ENCODE peak calls at places on chromosomes 16 and 17, in four cellular contexts. M, F, S and P are unnamed samples.

GRCh38 chr17:15262291-15263205 is 2.6 kb downstream of the PMP22 start:
- DNase-seq in M (peak), F (no peak), S (no peak), P (peak)

GRCh38 chr17:34493903-34494302 is 85.5 kb upstream of the TMEM132E start:
- DNase-seq in M (no peak), F (no peak), S (no peak), P (no peak)

GRCh38 chr16:8931864-8932263 is 31.8 kb downstream of the USP7 start:
- DNase-seq in M (peak), F (no peak), S (peak), P (peak)

GRCh38 chr16:10362077-10362863 is 23.6 kb upstream of the ATF7IP2 start:
- DNase-seq in M (peak), F (peak), S (peak), P (no peak)

GRCh38 chr17:9346296-9346926 is 229.2 kb downstream of the STX8 start:
- DNase-seq in M (no peak), F (no peak), S (no peak), P (no peak)

GRCh38 chr17:59838196-59838911 is 54.4 kb downstream of the TUBD1 start:
- DNase-seq in M (peak), F (no peak), S (no peak), P (no peak)

GRCh38 chr16:22427556-22427955 is 53.1 kb upstream of the CDR2 start:
- DNase-seq in M (no peak), F (no peak), S (no peak), P (no peak)

GRCh38 chr16:57626420-57627170 is 1.8 kb upstream of the ADGRG1 start:
- DNase-seq in M (no peak), F (no peak), S (no peak), P (no peak)

GRCh38 chr17:12631076-12631475 is 34.6 kb upstream of the MYOCD start:
- DNase-seq in M (no peak), F (no peak), S (no peak), P (no peak)

GRCh38 chr16:27792486-27793275 is 242.7 kb downstream of the KATNIP start:
- DNase-seq in M (no peak), F (no peak), S (no peak), P (no peak)

GRCh38 chr16:85126383-85126730 is 14.1 kb upstream of the CIBAR2 start:
- DNase-seq in M (no peak), F (no peak), S (no peak), P (no peak)

GRCh38 chr17:17579691-17580090 is 11.8 kb downstream of the PEMT start:
- DNase-seq in M (no peak), F (no peak), S (no peak), P (no peak)

GRCh38 chr17:75854111-75854748 is 905 bp downstream of the WBP2 start:
- DNase-seq in M (no peak), F (no peak), S (peak), P (no peak)

GRCh38 chr16:87780385-87780989 is 14.7 kb upstream of the KLHDC4 start:
- DNase-seq in M (peak), F (peak), S (no peak), P (no peak)

GRCh38 chr17:62565817-62566216 is 61.7 kb upstream of the MRC2 start:
- DNase-seq in M (no peak), F (no peak), S (no peak), P (no peak)

GRCh38 chr17:75078097-75079022 is 9.4 kb upstream of the SLC16A5 start:
- DNase-seq in M (no peak), F (peak), S (no peak), P (no peak)

GRCh38 chr17:19940722-19941464 is 36.7 kb downstream of the AKAP10 start:
- DNase-seq in M (no peak), F (no peak), S (peak), P (no peak)

GRCh38 chr16:79600636-79601091 is at the start of gene MAF:
- DNase-seq in M (peak), F (no peak), S (peak), P (peak)

GRCh38 chr16:67936876-67937605 is 391 bp upstream of the PSMB10 start:
- DNase-seq in M (peak), F (peak), S (no peak), P (no peak)

GRCh38 chr16:31536804-31537361 is 9.2 kb downstream of the AHSP start:
- DNase-seq in M (no peak), F (no peak), S (no peak), P (no peak)

GRCh38 chr16:11530171-11530940 is 56.4 kb downstream of the LITAF start:
- DNase-seq in M (no peak), F (no peak), S (peak), P (no peak)

GRCh38 chr16:57735755-57736418 is at the start of gene KATNB1:
- DNase-seq in M (no peak), F (no peak), S (no peak), P (no peak)

GRCh38 chr17:64739316-64740058 is 77.4 kb upstream of the SMURF2 start:
- DNase-seq in M (no peak), F (no peak), S (peak), P (no peak)
- TF ChIP-seq FOXK2 in M (no peak), F (no peak), S (no peak), P (no peak)

GRCh38 chr16:86515780-86516617 is 5.7 kb downstream of the FOXF1 start:
- DNase-seq in M (no peak), F (no peak), S (no peak), P (no peak)
- TF ChIP-seq FOXK2 in M (no peak), F (no peak), S (no peak), P (no peak)

GRCh38 chr16:56615353-56615752 is 7.0 kb downstream of the MT2A start:
- DNase-seq in M (no peak), F (no peak), S (no peak), P (no peak)

GRCh38 chr16:56618138-56618537 is 7.4 kb upstream of the MT1E start:
- DNase-seq in M (no peak), F (no peak), S (no peak), P (no peak)

GRCh38 chr16:56616608-56617211 is 8.3 kb downstream of the MT2A start:
- DNase-seq in M (no peak), F (no peak), S (no peak), P (no peak)

GRCh38 chr16:56614549-56614991 is 6.2 kb downstream of the MT2A start:
- DNase-seq in M (no peak), F (no peak), S (peak), P (no peak)

DNA sequence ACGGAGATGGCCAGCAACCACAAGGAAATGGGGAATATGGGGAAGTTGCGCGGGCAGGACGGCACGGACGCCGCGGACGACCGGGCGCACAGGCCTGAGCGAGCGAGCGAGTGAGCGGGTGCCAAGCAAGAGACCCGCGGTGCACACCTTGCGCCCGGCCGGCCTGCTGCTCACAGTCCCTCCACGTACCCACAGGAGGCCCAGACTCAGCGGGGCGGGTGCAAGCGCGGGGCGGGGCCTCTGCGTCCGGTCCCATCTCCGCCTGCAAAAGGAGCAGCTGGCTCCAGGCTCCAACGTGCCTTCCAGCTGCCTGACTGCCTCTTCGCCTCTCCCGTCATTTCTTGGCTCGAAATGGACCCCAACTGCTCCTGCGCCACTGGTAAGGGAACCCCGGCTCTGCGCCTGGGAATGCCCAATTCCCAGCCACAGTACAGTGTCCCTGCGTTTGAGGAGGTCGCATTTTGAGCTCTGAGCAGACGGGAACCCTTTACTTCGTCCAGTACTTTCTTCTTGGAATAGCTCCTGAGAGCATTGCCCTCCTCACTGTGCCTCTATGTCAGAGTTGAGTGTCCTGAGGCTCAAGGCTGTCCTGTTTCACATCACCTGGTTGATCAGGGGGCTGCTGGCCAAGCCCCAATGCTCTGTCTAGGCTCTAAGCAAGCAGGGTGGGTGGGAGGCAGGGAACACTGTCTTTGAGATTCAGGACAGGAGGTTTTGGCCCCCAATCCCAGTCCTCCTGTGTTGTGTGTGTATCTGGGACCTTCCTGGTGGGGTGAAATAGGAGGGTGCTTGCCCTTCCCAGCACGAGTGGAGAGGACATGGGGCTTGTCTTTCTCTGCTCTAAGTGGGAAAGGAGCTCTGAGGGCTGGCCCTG is 8.1 kb upstream of the MT1E start:
- DNase-seq in M (no peak), F (no peak), S (no peak), P (no peak)
- TF ChIP-seq FOXK2 in M (no peak), F (no peak), S (no peak), P (no peak)

GRCh38 chr17:41503202-41503601 is 2.2 kb downstream of the KRT13 start:
- DNase-seq in M (no peak), F (no peak), S (no peak), P (no peak)
- TF ChIP-seq FOXK2 in M (no peak), F (no peak), S (no peak), P (no peak)

GRCh38 chr17:11601661-11602060 is 3.4 kb downstream of the DNAH9 start:
- DNase-seq in M (no peak), F (no peak), S (no peak), P (no peak)

DNA sequence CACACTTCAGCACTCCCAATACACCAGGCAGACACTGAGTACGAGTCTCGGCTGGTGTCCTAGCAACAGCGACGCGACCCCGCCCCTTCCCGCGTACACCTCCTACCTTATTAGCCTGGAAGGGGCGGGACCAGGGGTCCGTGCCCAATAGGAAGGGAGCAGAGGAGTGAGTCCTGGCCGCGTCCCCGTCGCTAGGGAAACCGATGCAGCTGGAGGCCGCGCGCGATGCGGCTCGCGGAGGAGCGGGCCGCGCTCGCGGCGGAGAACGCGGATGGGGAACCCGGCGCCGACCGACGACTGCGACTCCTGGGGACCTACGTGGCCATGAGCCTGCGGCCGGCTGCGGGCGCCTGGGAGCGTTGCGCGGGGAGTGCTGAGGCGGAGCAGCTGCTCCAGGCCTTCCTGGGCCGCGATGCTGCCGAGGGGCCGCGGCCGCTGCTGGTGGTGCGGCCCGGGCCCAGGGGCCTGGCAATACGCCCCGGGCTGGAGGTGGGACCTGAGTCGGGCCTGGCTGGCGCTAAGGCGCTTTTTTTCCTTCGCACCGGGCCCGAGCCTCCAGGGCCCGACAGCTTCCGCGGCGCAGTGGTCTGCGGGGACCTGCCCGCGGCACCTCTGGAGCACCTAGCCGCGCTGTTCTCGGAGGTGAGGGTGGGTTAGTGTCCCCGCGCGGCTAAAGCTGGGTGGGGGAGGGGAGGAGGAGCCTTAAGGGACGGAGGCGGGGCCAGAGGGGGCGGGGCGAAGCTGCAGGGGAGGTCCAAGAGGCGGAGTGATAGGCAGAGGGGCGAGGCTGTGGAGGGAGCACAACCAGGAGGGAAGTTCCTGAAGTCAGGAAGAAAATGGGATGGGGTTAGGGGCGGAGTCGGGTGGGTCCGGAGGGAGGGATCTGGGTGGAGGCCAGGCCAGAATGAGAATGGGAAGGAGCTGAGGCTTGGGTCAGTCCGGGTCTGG is at the start of gene DNAH9:
- DNase-seq in M (peak), F (no peak), S (peak), P (no peak)
- TF ChIP-seq FOXK2 in M (no peak), F (no peak), S (no peak), P (no peak)

GRCh38 chr17:72710834-72711233 is 381.7 kb downstream of the SLC39A11 start:
- DNase-seq in M (no peak), F (no peak), S (peak), P (no peak)
- TF ChIP-seq FOXK2 in M (no peak), F (no peak), S (no peak), P (no peak)

GRCh38 chr17:56499799-56500388 is 93.6 kb upstream of the NOG start:
- DNase-seq in M (peak), F (no peak), S (peak), P (peak)
- TF ChIP-seq FOXK2 in M (no peak), F (no peak), S (no peak), P (no peak)